ENCODE peak calls at places on chromosomes 2 and 18, in nine cellular contexts. One of them, this sample, is unnamed.

GRCh38 chr18:33577688-33578370 is at the start of gene ASXL3:
- DNase-seq in fibroblast of the aortic adventitia: peak
- DNase-seq in effector memory CD8-positive, alpha-beta T cell: no peak
- DNase-seq in CD8-positive, alpha-beta T cell: no peak
- DNase-seq in activated naive CD4-positive, alpha-beta T cell treated with anti-CD3 and anti-CD28 coated beads for 36 hours: no peak
- DNase-seq in GF-D8: no peak
- DNase-seq in central memory CD4-positive, alpha-beta T cell: no peak
- DNase-seq in Calu3: peak
- DNase-seq in endothelial cell of umbilical vein: peak
- DNase-seq in this sample: peak

GRCh38 chr2:98759827-98760625 is 29.1 kb upstream of the MGAT4A start:
- DNase-seq in activated naive CD4-positive, alpha-beta T cell treated with anti-CD3 and anti-CD28 coated beads for 36 hours: no peak
- DNase-seq in CD8-positive, alpha-beta T cell: no peak
- DNase-seq in Calu3: no peak
- DNase-seq in effector memory CD8-positive, alpha-beta T cell: no peak
- DNase-seq in central memory CD4-positive, alpha-beta T cell: no peak
- DNase-seq in endothelial cell of umbilical vein: no peak
- DNase-seq in GF-D8: peak
- DNase-seq in fibroblast of the aortic adventitia: no peak
- DNase-seq in this sample: no peak

GRCh38 chr2:41907716-41908328 is 140.0 kb upstream of the PKDCC start:
- DNase-seq in endothelial cell of umbilical vein: no peak
- DNase-seq in activated naive CD4-positive, alpha-beta T cell treated with anti-CD3 and anti-CD28 coated beads for 36 hours: no peak
- DNase-seq in CD8-positive, alpha-beta T cell: no peak
- DNase-seq in GF-D8: no peak
- DNase-seq in Calu3: no peak
- DNase-seq in effector memory CD8-positive, alpha-beta T cell: no peak
- DNase-seq in central memory CD4-positive, alpha-beta T cell: no peak
- DNase-seq in fibroblast of the aortic adventitia: no peak
- DNase-seq in this sample: no peak

GRCh38 chr2:189393440-189394111 is 47.7 kb upstream of the WDR75 start:
- DNase-seq in endothelial cell of umbilical vein: peak
- DNase-seq in Calu3: no peak
- DNase-seq in activated naive CD4-positive, alpha-beta T cell treated with anti-CD3 and anti-CD28 coated beads for 36 hours: no peak
- DNase-seq in fibroblast of the aortic adventitia: peak
- DNase-seq in CD8-positive, alpha-beta T cell: no peak
- DNase-seq in GF-D8: no peak
- DNase-seq in central memory CD4-positive, alpha-beta T cell: no peak
- DNase-seq in effector memory CD8-positive, alpha-beta T cell: no peak
- DNase-seq in this sample: no peak

GRCh38 chr2:15691586-15692310 is 100.1 kb downstream of the DDX1 start:
- DNase-seq in CD8-positive, alpha-beta T cell: no peak
- DNase-seq in effector memory CD8-positive, alpha-beta T cell: no peak
- DNase-seq in Calu3: no peak
- DNase-seq in endothelial cell of umbilical vein: no peak
- DNase-seq in GF-D8: no peak
- DNase-seq in central memory CD4-positive, alpha-beta T cell: no peak
- DNase-seq in fibroblast of the aortic adventitia: no peak
- DNase-seq in activated naive CD4-positive, alpha-beta T cell treated with anti-CD3 and anti-CD28 coated beads for 36 hours: no peak
- DNase-seq in this sample: no peak

GRCh38 chr2:8413589-8414135 is 268.2 kb upstream of the ID2 start:
- DNase-seq in CD8-positive, alpha-beta T cell: no peak
- DNase-seq in central memory CD4-positive, alpha-beta T cell: no peak
- DNase-seq in activated naive CD4-positive, alpha-beta T cell treated with anti-CD3 and anti-CD28 coated beads for 36 hours: no peak
- DNase-seq in endothelial cell of umbilical vein: no peak
- DNase-seq in Calu3: no peak
- DNase-seq in GF-D8: peak
- DNase-seq in effector memory CD8-positive, alpha-beta T cell: no peak
- DNase-seq in fibroblast of the aortic adventitia: peak
- DNase-seq in this sample: no peak

GRCh38 chr18:42780171-42780570 is 335.3 kb downstream of the RIT2 start:
- DNase-seq in activated naive CD4-positive, alpha-beta T cell treated with anti-CD3 and anti-CD28 coated beads for 36 hours: no peak
- DNase-seq in endothelial cell of umbilical vein: no peak
- DNase-seq in fibroblast of the aortic adventitia: no peak
- DNase-seq in Calu3: no peak
- DNase-seq in effector memory CD8-positive, alpha-beta T cell: no peak
- DNase-seq in central memory CD4-positive, alpha-beta T cell: no peak
- DNase-seq in CD8-positive, alpha-beta T cell: no peak
- DNase-seq in GF-D8: no peak
- DNase-seq in this sample: no peak

GRCh38 chr18:28177828-28178635 is 1.1 kb upstream of the CDH2 start:
- DNase-seq in fibroblast of the aortic adventitia: peak
- DNase-seq in endothelial cell of umbilical vein: peak
- DNase-seq in activated naive CD4-positive, alpha-beta T cell treated with anti-CD3 and anti-CD28 coated beads for 36 hours: no peak
- DNase-seq in central memory CD4-positive, alpha-beta T cell: no peak
- DNase-seq in Calu3: peak
- DNase-seq in CD8-positive, alpha-beta T cell: no peak
- DNase-seq in GF-D8: no peak
- DNase-seq in effector memory CD8-positive, alpha-beta T cell: no peak
- DNase-seq in this sample: no peak

GRCh38 chr2:59034791-59035190 is 793.7 kb upstream of the FANCL start:
- DNase-seq in Calu3: no peak
- DNase-seq in activated naive CD4-positive, alpha-beta T cell treated with anti-CD3 and anti-CD28 coated beads for 36 hours: no peak
- DNase-seq in central memory CD4-positive, alpha-beta T cell: no peak
- DNase-seq in fibroblast of the aortic adventitia: no peak
- DNase-seq in GF-D8: no peak
- DNase-seq in effector memory CD8-positive, alpha-beta T cell: no peak
- DNase-seq in endothelial cell of umbilical vein: no peak
- DNase-seq in CD8-positive, alpha-beta T cell: no peak
- DNase-seq in this sample: no peak

GRCh38 chr2:158464426-158465281 is 7.9 kb downstream of the PKP4 start:
- DNase-seq in Calu3: no peak
- DNase-seq in GF-D8: no peak
- DNase-seq in central memory CD4-positive, alpha-beta T cell: peak
- DNase-seq in activated naive CD4-positive, alpha-beta T cell treated with anti-CD3 and anti-CD28 coated beads for 36 hours: no peak
- DNase-seq in CD8-positive, alpha-beta T cell: no peak
- DNase-seq in fibroblast of the aortic adventitia: peak
- DNase-seq in effector memory CD8-positive, alpha-beta T cell: no peak
- DNase-seq in endothelial cell of umbilical vein: peak
- DNase-seq in this sample: peak

GRCh38 chr2:177394622-177395021 is 2.0 kb downstream of the AGPS start:
- DNase-seq in Calu3: no peak
- DNase-seq in effector memory CD8-positive, alpha-beta T cell: no peak
- DNase-seq in endothelial cell of umbilical vein: no peak
- DNase-seq in activated naive CD4-positive, alpha-beta T cell treated with anti-CD3 and anti-CD28 coated beads for 36 hours: no peak
- DNase-seq in fibroblast of the aortic adventitia: no peak
- DNase-seq in GF-D8: no peak
- DNase-seq in CD8-positive, alpha-beta T cell: no peak
- DNase-seq in central memory CD4-positive, alpha-beta T cell: no peak
- DNase-seq in this sample: no peak

GRCh38 chr18:58067611-58068010 is 23.6 kb downstream of the NEDD4L start:
- DNase-seq in fibroblast of the aortic adventitia: no peak
- DNase-seq in endothelial cell of umbilical vein: no peak
- DNase-seq in Calu3: no peak
- DNase-seq in effector memory CD8-positive, alpha-beta T cell: no peak
- DNase-seq in GF-D8: no peak
- DNase-seq in activated naive CD4-positive, alpha-beta T cell treated with anti-CD3 and anti-CD28 coated beads for 36 hours: no peak
- DNase-seq in central memory CD4-positive, alpha-beta T cell: no peak
- DNase-seq in CD8-positive, alpha-beta T cell: no peak
- DNase-seq in this sample: no peak

GRCh38 chr2:75466708-75467311 is 93.9 kb downstream of the EVA1A start:
- DNase-seq in Calu3: peak
- DNase-seq in fibroblast of the aortic adventitia: peak
- DNase-seq in GF-D8: no peak
- DNase-seq in activated naive CD4-positive, alpha-beta T cell treated with anti-CD3 and anti-CD28 coated beads for 36 hours: peak
- DNase-seq in endothelial cell of umbilical vein: peak
- DNase-seq in central memory CD4-positive, alpha-beta T cell: no peak
- DNase-seq in effector memory CD8-positive, alpha-beta T cell: no peak
- DNase-seq in CD8-positive, alpha-beta T cell: no peak
- DNase-seq in this sample: peak

GRCh38 chr2:237473474-237474453 is 13.3 kb upstream of the MLPH start:
- DNase-seq in effector memory CD8-positive, alpha-beta T cell: no peak
- DNase-seq in CD8-positive, alpha-beta T cell: no peak
- DNase-seq in central memory CD4-positive, alpha-beta T cell: no peak
- DNase-seq in Calu3: no peak
- DNase-seq in endothelial cell of umbilical vein: no peak
- DNase-seq in GF-D8: no peak
- DNase-seq in activated naive CD4-positive, alpha-beta T cell treated with anti-CD3 and anti-CD28 coated beads for 36 hours: no peak
- DNase-seq in fibroblast of the aortic adventitia: no peak
- DNase-seq in this sample: no peak

GRCh38 chr18:68454511-68455228 is 260.2 kb downstream of the TMX3 start:
- DNase-seq in GF-D8: no peak
- DNase-seq in fibroblast of the aortic adventitia: peak
- DNase-seq in central memory CD4-positive, alpha-beta T cell: no peak
- DNase-seq in activated naive CD4-positive, alpha-beta T cell treated with anti-CD3 and anti-CD28 coated beads for 36 hours: no peak
- DNase-seq in effector memory CD8-positive, alpha-beta T cell: no peak
- DNase-seq in CD8-positive, alpha-beta T cell: no peak
- DNase-seq in Calu3: no peak
- DNase-seq in endothelial cell of umbilical vein: no peak
- DNase-seq in this sample: no peak

GRCh38 chr18:62449490-62450104 is 73.2 kb upstream of the ZCCHC2 start:
- DNase-seq in endothelial cell of umbilical vein: no peak
- DNase-seq in effector memory CD8-positive, alpha-beta T cell: no peak
- DNase-seq in central memory CD4-positive, alpha-beta T cell: no peak
- DNase-seq in CD8-positive, alpha-beta T cell: no peak
- DNase-seq in fibroblast of the aortic adventitia: no peak
- DNase-seq in Calu3: no peak
- DNase-seq in activated naive CD4-positive, alpha-beta T cell treated with anti-CD3 and anti-CD28 coated beads for 36 hours: no peak
- DNase-seq in GF-D8: no peak
- DNase-seq in this sample: no peak

GRCh38 chr2:213995400-213996105 is 415.3 kb upstream of the VWC2L start:
- DNase-seq in fibroblast of the aortic adventitia: peak
- DNase-seq in CD8-positive, alpha-beta T cell: no peak
- DNase-seq in activated naive CD4-positive, alpha-beta T cell treated with anti-CD3 and anti-CD28 coated beads for 36 hours: no peak
- DNase-seq in endothelial cell of umbilical vein: peak
- DNase-seq in central memory CD4-positive, alpha-beta T cell: no peak
- DNase-seq in Calu3: peak
- DNase-seq in effector memory CD8-positive, alpha-beta T cell: no peak
- DNase-seq in GF-D8: no peak
- DNase-seq in this sample: no peak

GRCh38 chr18:78642561-78643398 is 336.8 kb upstream of the SALL3 start:
- DNase-seq in Calu3: no peak
- DNase-seq in effector memory CD8-positive, alpha-beta T cell: no peak
- DNase-seq in activated naive CD4-positive, alpha-beta T cell treated with anti-CD3 and anti-CD28 coated beads for 36 hours: no peak
- DNase-seq in central memory CD4-positive, alpha-beta T cell: no peak
- DNase-seq in fibroblast of the aortic adventitia: no peak
- DNase-seq in CD8-positive, alpha-beta T cell: no peak
- DNase-seq in endothelial cell of umbilical vein: no peak
- DNase-seq in GF-D8: peak
- DNase-seq in this sample: no peak

GRCh38 chr2:43083278-43083677 is 143.1 kb downstream of the ZFP36L2 start:
- DNase-seq in Calu3: no peak
- DNase-seq in endothelial cell of umbilical vein: peak
- DNase-seq in effector memory CD8-positive, alpha-beta T cell: no peak
- DNase-seq in CD8-positive, alpha-beta T cell: no peak
- DNase-seq in central memory CD4-positive, alpha-beta T cell: no peak
- DNase-seq in fibroblast of the aortic adventitia: peak
- DNase-seq in GF-D8: no peak
- DNase-seq in activated naive CD4-positive, alpha-beta T cell treated with anti-CD3 and anti-CD28 coated beads for 36 hours: no peak
- DNase-seq in this sample: no peak

GRCh38 chr2:2056531-2056930 is 274.5 kb downstream of the MYT1L start:
- DNase-seq in fibroblast of the aortic adventitia: no peak
- DNase-seq in central memory CD4-positive, alpha-beta T cell: no peak
- DNase-seq in activated naive CD4-positive, alpha-beta T cell treated with anti-CD3 and anti-CD28 coated beads for 36 hours: no peak
- DNase-seq in Calu3: no peak
- DNase-seq in effector memory CD8-positive, alpha-beta T cell: no peak
- DNase-seq in CD8-positive, alpha-beta T cell: no peak
- DNase-seq in GF-D8: no peak
- DNase-seq in endothelial cell of umbilical vein: no peak
- DNase-seq in this sample: no peak

This sample was measured in B cell.